ENCODE peak calls at places on chromosomes 13 and 19, in six cellular contexts. O is adrenal gland, W is heart left ventricle, D is psoas muscle, V is mesendoderm, S is esophagus muscularis mucosa. F is an unnamed sample.

GRCh38 chr13:59230484-59231264 is 933.1 kb downstream of the DIAPH3 start:
- DNase-seq in W (no peak), V (peak; percentile 92), D (no peak), O (no peak), S (no peak), F (no peak)

GRCh38 chr13:26026211-26026610 is 25.6 kb downstream of the SHISA2 start:
- DNase-seq in V (no peak), D (no peak), W (no peak), O (no peak), S (no peak), F (no peak)

GRCh38 chr19:16338470-16339360 is 14.1 kb downstream of the KLF2 start:
- DNase-seq in W (no peak), S (no peak), O (peak; percentile 73), V (peak; percentile 42), D (peak; percentile 51), F (no peak)

GRCh38 chr13:37868691-37869505 is 674 bp downstream of the TRPC4 start:
- DNase-seq in D (no peak), O (no peak), V (peak; percentile 74), W (no peak), S (no peak), F (no peak)

GRCh38 chr19:29499921-29500590 is 25.7 kb upstream of the VSTM2B start:
- DNase-seq in S (no peak), V (no peak), D (no peak), O (no peak), W (no peak), F (no peak)

GRCh38 chr19:35144600-35145436 is 1.8 kb downstream of the FXYD7 start:
- DNase-seq in S (no peak), O (no peak), W (no peak), D (no peak), V (peak; percentile 93), F (no peak)

GRCh38 chr19:39155114-39155700 is 29.6 kb downstream of the PAK4 start:
- DNase-seq in S (no peak), O (no peak), V (no peak), W (no peak), D (no peak), F (no peak)

GRCh38 chr19:47305309-47305751 is 4.3 kb upstream of the C5AR1 start:
- DNase-seq in S (peak; percentile 94), W (peak; percentile 85), O (peak; percentile 92), D (peak; percentile 78), V (peak; percentile 78), F (no peak)

GRCh38 chr19:30453768-30454167 is 81.6 kb downstream of the ZNF536 start:
- DNase-seq in O (no peak), S (no peak), V (no peak), D (no peak), W (no peak), F (no peak)

GRCh38 chr19:49437231-49437630 is 4.1 kb downstream of the SLC17A7 start:
- DNase-seq in W (no peak), S (no peak), D (no peak), O (no peak), V (no peak), F (no peak)

GRCh38 chr19:34370983-34371382 is 6.0 kb downstream of the GPI start:
- DNase-seq in O (no peak), V (no peak), W (no peak), D (no peak), S (no peak), F (no peak)

GRCh38 chr19:13841339-13842293 is 35.3 kb upstream of the NANOS3 start:
- DNase-seq in O (peak; percentile 68), S (no peak), W (no peak), D (peak; percentile 76), V (no peak), F (peak; percentile 77)

GRCh38 chr13:25268561-25268960 is 18.7 kb downstream of the MTMR6 start:
- DNase-seq in S (no peak), O (no peak), W (no peak), D (no peak), V (no peak), F (no peak)

GRCh38 chr19:47239610-47240296 is 8.8 kb upstream of the BBC3 start:
- DNase-seq in V (no peak), S (no peak), W (peak; percentile 76), O (peak; percentile 91), D (peak; percentile 58), F (no peak)

GRCh38 chr19:33868821-33869412 is 72.2 kb downstream of the KCTD15 start:
- DNase-seq in V (peak; percentile 51), O (peak; percentile 78), D (peak; percentile 37), W (peak; percentile 69), S (peak; percentile 90), F (peak; percentile 43)

GRCh38 chr19:38663156-38663651 is 15.8 kb downstream of the ACTN4 start:
- DNase-seq in O (peak; percentile 72), W (no peak), D (no peak), V (no peak), S (no peak), F (no peak)

GRCh38 chr13:30743319-30744055 is 8.1 kb downstream of the ALOX5AP start:
- DNase-seq in S (no peak), O (peak; percentile 86), V (no peak), D (no peak), W (no peak), F (peak; percentile 35)

GRCh38 chr19:46861691-46862503 is 1.1 kb downstream of the ARHGAP35 start:
- DNase-seq in W (no peak), D (no peak), S (no peak), O (peak; percentile 56), V (peak; percentile 51), F (no peak)

DNA sequence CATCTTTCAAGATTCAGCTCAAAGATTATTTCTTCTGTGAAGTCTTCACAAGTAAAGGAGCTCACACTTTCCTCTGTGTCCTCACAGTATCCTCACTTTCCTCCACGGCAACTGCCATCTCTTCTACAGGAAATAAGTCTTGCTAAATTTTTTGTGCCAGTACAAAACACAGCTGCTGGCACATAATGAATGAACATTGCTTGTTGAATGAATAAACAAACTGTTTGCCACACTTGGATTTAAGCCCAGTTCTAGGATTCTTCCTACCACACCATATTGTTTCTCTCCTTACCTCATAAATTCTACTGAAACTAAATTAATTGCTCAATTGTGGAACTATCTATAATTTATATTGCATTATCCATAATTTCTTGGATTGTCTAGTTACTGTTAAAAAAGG is 59.5 kb downstream of the RAP2A start:
- DNase-seq in W (no peak), S (no peak), O (no peak), V (no peak), D (no peak), F (no peak)
- H3K27me3 ChIP-seq in W (no peaks in the 10 kb centered on the region), S (no peaks in the 10 kb centered on the region), O (no peaks in the 10 kb centered on the region), V (no peaks in the 10 kb centered on the region), D (no peaks in the 10 kb centered on the region), F (no peaks in the 10 kb centered on the region)

DNA sequence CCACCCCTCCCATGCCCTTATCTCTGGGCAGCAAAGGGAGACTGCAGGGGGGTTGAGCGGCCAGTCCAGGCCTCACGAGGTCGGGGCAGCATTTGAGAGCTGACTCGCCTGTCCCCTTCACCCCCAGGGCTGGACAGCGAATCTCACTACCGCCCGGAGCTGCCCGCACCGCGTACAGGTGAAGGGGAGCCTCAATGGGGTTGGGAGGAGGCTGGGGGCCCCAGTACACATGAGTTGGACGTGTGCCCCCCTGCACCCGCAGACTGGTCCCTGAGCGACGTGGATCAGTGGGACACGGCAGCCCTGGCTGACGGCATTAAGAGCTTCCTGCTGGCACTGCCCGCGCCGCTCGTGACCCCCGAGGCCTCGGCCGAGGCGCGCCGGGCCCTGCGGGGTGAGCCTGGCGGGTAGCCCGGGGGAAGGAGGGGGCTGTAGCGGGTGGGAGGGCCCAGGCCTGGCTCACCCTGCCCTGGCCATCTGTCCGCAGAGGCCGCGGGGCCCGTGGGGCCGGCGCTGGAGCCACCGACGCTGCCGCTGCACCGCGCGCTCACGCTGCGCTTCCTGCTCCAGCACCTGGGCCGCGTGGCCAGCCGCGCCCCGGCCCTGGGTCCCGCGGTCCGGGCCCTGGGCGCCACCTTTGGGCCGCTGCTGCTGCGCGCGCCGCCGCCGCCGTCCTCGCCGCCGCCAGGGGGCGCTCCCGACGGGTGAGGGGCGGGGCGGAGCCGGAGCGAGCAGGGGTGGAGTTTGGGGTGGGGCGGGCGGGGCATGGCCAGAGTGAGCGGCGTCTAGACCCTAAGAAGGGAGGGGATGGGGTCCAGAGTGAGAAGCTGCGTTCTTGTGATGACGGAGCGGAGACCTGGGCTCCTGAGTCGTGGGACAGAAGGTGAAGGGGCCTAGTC is 8.1 kb downstream of the PIK3R2 start:
- DNase-seq in W (peak; percentile 89), O (peak; percentile 77), V (peak; percentile 75), D (peak; percentile 79), S (no peak), F (peak; percentile 51)
- H3K4me3 ChIP-seq in W (peak overlapping the region; percentile 61), O (peak overlapping the region; percentile 38), V (no peak overlapping the region), D (peak overlapping the region; percentile 53), S (peak overlapping the region; percentile 57), F (peak overlapping the region; percentile 22)

GRCh38 chr13:111117289-111117688 is 2.2 kb downstream of the ARHGEF7 start:
- DNase-seq in D (no peak), S (no peak), W (no peak), V (no peak), O (no peak), F (no peak)

GRCh38 chr13:111116830-111117229 is 1.7 kb downstream of the ARHGEF7 start:
- DNase-seq in W (no peak), S (no peak), V (no peak), O (no peak), D (no peak), F (no peak)

GRCh38 chr13:111114362-111115050 is 604 bp upstream of the ARHGEF7 start:
- DNase-seq in S (peak; percentile 91), D (peak; percentile 69), V (peak; percentile 56), O (peak; percentile 81), W (peak; percentile 79), F (peak; percentile 24)

GRCh38 chr13:111115051-111115840 is at the start of gene ARHGEF7:
- DNase-seq in O (no peak), V (peak; percentile 43), D (no peak), S (peak; percentile 47), W (no peak), F (no peak)

DNA sequence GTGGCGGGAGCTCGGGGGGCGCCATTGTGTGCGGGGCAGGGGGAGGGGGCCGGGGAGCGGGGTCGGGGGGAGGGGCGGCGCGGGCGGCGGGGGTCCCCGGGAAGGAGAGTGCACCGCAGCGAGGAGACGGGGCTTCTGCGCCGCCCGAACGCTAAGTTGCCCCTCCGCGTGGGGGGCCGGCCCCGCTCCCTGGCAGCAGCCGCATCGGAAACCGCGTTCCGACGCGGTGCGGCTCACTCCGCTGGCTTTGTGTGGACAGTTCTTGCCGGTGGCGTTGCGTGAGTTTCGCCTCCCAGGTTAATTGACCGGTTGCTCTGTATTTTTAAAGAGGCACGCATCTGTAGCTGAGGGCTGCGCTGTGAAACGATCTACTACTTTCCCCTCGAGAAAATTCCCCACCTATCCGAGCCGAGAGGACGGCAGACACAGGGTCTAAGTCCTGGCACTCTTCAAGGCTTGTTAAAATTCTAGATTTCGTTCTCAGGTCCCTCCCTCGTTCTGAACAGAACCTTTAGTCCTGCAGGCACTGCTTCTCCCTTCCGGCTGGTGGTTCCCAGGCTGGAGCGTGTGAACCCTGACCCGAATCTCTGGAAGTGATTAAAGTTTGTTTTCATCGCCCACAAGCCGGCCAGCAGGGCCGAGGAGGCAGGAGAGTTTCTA is 861 bp downstream of the ARHGEF7 start:
- DNase-seq in O (peak; percentile 60), D (peak; percentile 64), V (peak; percentile 47), W (peak; percentile 73), S (peak; percentile 37), F (no peak)
- H3K27me3 ChIP-seq in O (no peaks in the 10 kb centered on the region), D (no peaks in the 10 kb centered on the region), V (peaks cover 21% of the 10 kb centered on the region), W (peaks cover 4% of the 10 kb centered on the region), S (peaks cover 77% of the 10 kb centered on the region), F (no peaks in the 10 kb centered on the region)

DNA sequence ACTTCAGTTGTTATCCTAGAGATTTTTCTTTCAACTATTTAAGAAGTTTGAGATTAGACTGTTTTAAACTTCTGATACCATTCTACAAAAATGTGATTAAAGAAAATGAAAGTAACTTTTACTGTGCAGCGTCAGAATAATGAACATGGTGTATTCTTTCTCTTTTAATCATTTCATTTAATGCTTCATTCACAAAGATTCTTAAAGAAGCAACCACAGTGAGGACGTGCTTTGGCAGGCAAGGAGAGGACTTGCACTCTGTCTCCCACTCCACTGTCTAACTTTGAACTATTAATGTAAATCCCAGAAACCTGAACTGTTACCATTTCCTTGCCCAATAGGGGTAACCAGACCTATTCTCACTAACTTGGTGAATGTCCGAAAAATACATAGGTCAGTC is 137.0 kb downstream of the KCNRG start:
- DNase-seq in W (no peak), O (no peak), V (no peak), D (no peak), S (no peak), F (no peak)
- H3K4me3 ChIP-seq in W (peak overlapping the region; percentile 40), O (peak overlapping the region; percentile 55), V (no peak overlapping the region), D (peak overlapping the region; percentile 49), S (no peak overlapping the region), F (no peak overlapping the region)